ENCODE peak calls at places on chromosome 9, in eight cellular contexts. One of them, this sample, is unnamed.

GRCh38 chr9:89496645-89497044 is 1.3 kb downstream of the SEMA4D start:
- DNase-seq in PC-9: no peak
- DNase-seq in foreskin fibroblast: no peak
- DNase-seq in pancreas: no peak
- DNase-seq in HFF-Myc: no peak
- DNase-seq in fibroblast of pulmonary artery: no peak
- DNase-seq in H1: no peak
- DNase-seq in astrocyte: no peak
- DNase-seq in this sample: no peak

GRCh38 chr9:131095666-131096489 is 453 bp upstream of the AIF1L start:
- DNase-seq in PC-9: no peak
- DNase-seq in foreskin fibroblast: no peak
- DNase-seq in pancreas: no peak
- DNase-seq in HFF-Myc: no peak
- DNase-seq in fibroblast of pulmonary artery: no peak
- DNase-seq in H1: peak; percentile 68
- DNase-seq in astrocyte: no peak
- DNase-seq in this sample: no peak

GRCh38 chr9:111632695-111633388 is 1.7 kb downstream of the DNAJC25 start:
- DNase-seq in PC-9: no peak
- DNase-seq in foreskin fibroblast: no peak
- DNase-seq in pancreas: no peak
- DNase-seq in HFF-Myc: no peak
- DNase-seq in fibroblast of pulmonary artery: no peak
- DNase-seq in H1: no peak
- DNase-seq in astrocyte: no peak
- DNase-seq in this sample: no peak

GRCh38 chr9:91426123-91426745 is 2.6 kb upstream of the NFIL3 start:
- DNase-seq in PC-9: peak; percentile 63
- DNase-seq in foreskin fibroblast: peak; percentile 51
- DNase-seq in pancreas: no peak
- DNase-seq in HFF-Myc: no peak
- DNase-seq in fibroblast of pulmonary artery: peak; percentile 66
- DNase-seq in H1: no peak
- DNase-seq in astrocyte: no peak
- DNase-seq in this sample: no peak

GRCh38 chr9:116057371-116057770 is 96.2 kb upstream of the PAPPA start:
- DNase-seq in PC-9: no peak
- DNase-seq in foreskin fibroblast: no peak
- DNase-seq in pancreas: no peak
- DNase-seq in HFF-Myc: no peak
- DNase-seq in fibroblast of pulmonary artery: no peak
- DNase-seq in H1: no peak
- DNase-seq in astrocyte: no peak
- DNase-seq in this sample: no peak

GRCh38 chr9:3906437-3907213 is 380.8 kb upstream of the RFX3 start:
- DNase-seq in PC-9: peak; percentile 63
- DNase-seq in foreskin fibroblast: peak; percentile 87
- DNase-seq in pancreas: no peak
- DNase-seq in HFF-Myc: peak; percentile 81
- DNase-seq in fibroblast of pulmonary artery: peak; percentile 96
- DNase-seq in H1: no peak
- DNase-seq in astrocyte: peak; percentile 97
- DNase-seq in this sample: peak; percentile 72

GRCh38 chr9:133127340-133127981 is 6.4 kb upstream of the RALGDS start:
- DNase-seq in PC-9: peak; percentile 69
- DNase-seq in foreskin fibroblast: no peak
- DNase-seq in pancreas: peak; percentile 90
- DNase-seq in HFF-Myc: no peak
- DNase-seq in fibroblast of pulmonary artery: no peak
- DNase-seq in H1: no peak
- DNase-seq in astrocyte: peak; percentile 55
- DNase-seq in this sample: no peak

GRCh38 chr9:96617439-96618185 is 2.0 kb downstream of the CDC14B start:
- DNase-seq in PC-9: no peak
- DNase-seq in foreskin fibroblast: no peak
- DNase-seq in pancreas: peak; percentile 29
- DNase-seq in HFF-Myc: no peak
- DNase-seq in fibroblast of pulmonary artery: no peak
- DNase-seq in H1: no peak
- DNase-seq in astrocyte: no peak
- DNase-seq in this sample: no peak

GRCh38 chr9:6414291-6414690 is 1.3 kb downstream of the UHRF2 start:
- DNase-seq in PC-9: peak; percentile 36
- DNase-seq in foreskin fibroblast: no peak
- DNase-seq in pancreas: no peak
- DNase-seq in HFF-Myc: no peak
- DNase-seq in fibroblast of pulmonary artery: peak; percentile 53
- DNase-seq in H1: no peak
- DNase-seq in astrocyte: peak; percentile 67
- DNase-seq in this sample: peak; percentile 57

GRCh38 chr9:107491081-107492053 is 1.8 kb upstream of the KLF4 start:
- DNase-seq in PC-9: no peak
- DNase-seq in foreskin fibroblast: no peak
- DNase-seq in pancreas: no peak
- DNase-seq in HFF-Myc: no peak
- DNase-seq in fibroblast of pulmonary artery: no peak
- DNase-seq in H1: no peak
- DNase-seq in astrocyte: no peak
- DNase-seq in this sample: no peak

GRCh38 chr9:130556396-130557076 is 22.8 kb upstream of the FUBP3 start:
- DNase-seq in PC-9: no peak
- DNase-seq in foreskin fibroblast: no peak
- DNase-seq in pancreas: no peak
- DNase-seq in HFF-Myc: no peak
- DNase-seq in fibroblast of pulmonary artery: no peak
- DNase-seq in H1: no peak
- DNase-seq in astrocyte: no peak
- DNase-seq in this sample: no peak

GRCh38 chr9:86098793-86099694 is at the start of gene GOLM1:
- DNase-seq in PC-9: no peak
- DNase-seq in foreskin fibroblast: peak; percentile 59
- DNase-seq in pancreas: peak; percentile 72
- DNase-seq in HFF-Myc: no peak
- DNase-seq in fibroblast of pulmonary artery: peak; percentile 63
- DNase-seq in H1: no peak
- DNase-seq in astrocyte: peak; percentile 44
- DNase-seq in this sample: no peak

DNA sequence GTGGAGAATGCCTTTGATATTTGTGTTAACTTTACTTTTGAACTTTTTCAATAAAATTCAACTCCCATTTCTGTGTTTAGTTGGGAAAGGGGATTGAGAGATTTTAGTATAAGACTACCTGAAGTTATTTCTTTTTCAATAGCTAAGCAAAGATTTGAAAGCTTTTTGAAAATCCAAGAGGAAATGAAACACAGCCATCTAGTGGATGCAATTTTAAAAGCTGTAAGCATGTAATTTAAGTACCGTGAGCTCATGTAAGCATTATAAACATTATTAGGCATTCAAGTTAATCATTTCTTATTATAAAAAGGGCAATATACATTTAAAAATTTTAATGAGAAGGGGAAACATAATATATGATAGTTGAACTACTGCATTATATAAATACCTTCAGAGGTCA is 69.8 kb downstream of the CCDC171 start:
- DNase-seq in PC-9: no peak
- DNase-seq in foreskin fibroblast: no peak
- DNase-seq in pancreas: no peak
- DNase-seq in HFF-Myc: no peak
- DNase-seq in fibroblast of pulmonary artery: peak; percentile 42
- DNase-seq in H1: no peak
- DNase-seq in astrocyte: peak; percentile 12
- DNase-seq in this sample: no peak
- TF ChIP-seq CTCF in PC-9: peak; percentile 42
- TF ChIP-seq CTCF in foreskin fibroblast: peak; percentile 53
- TF ChIP-seq CTCF in pancreas: no peak
- TF ChIP-seq CTCF in HFF-Myc: peak; percentile 27
- TF ChIP-seq CTCF in fibroblast of pulmonary artery: peak; percentile 55
- TF ChIP-seq CTCF in H1: no peak
- TF ChIP-seq CTCF in astrocyte: peak; percentile 43
- TF ChIP-seq CTCF in this sample: peak; percentile 25

GRCh38 chr9:128250839-128251558 is 24.8 kb downstream of the GOLGA2 start:
- DNase-seq in PC-9: no peak
- DNase-seq in foreskin fibroblast: no peak
- DNase-seq in pancreas: no peak
- DNase-seq in HFF-Myc: no peak
- DNase-seq in fibroblast of pulmonary artery: no peak
- DNase-seq in H1: no peak
- DNase-seq in astrocyte: no peak
- DNase-seq in this sample: no peak
- H3K4me3 ChIP-seq in PC-9: no peak overlapping the region
- H3K4me3 ChIP-seq in foreskin fibroblast: peak overlapping the region; percentile 19
- H3K4me3 ChIP-seq in pancreas: peak overlapping the region; percentile 38
- H3K4me3 ChIP-seq in HFF-Myc: peak overlapping the region; percentile 43
- H3K4me3 ChIP-seq in fibroblast of pulmonary artery: no peak overlapping the region
- H3K4me3 ChIP-seq in H1: peak overlapping the region; percentile 59
- H3K4me3 ChIP-seq in astrocyte: peak overlapping the region; percentile 51
- H3K4me3 ChIP-seq in this sample: peak overlapping the region; percentile 11

GRCh38 chr9:135961277-135961705 is at the start of gene UBAC1:
- DNase-seq in PC-9: peak; percentile 64
- DNase-seq in foreskin fibroblast: peak; percentile 97
- DNase-seq in pancreas: peak; percentile 96
- DNase-seq in HFF-Myc: peak; percentile 72
- DNase-seq in fibroblast of pulmonary artery: peak; percentile 95
- DNase-seq in H1: peak; percentile 79
- DNase-seq in astrocyte: peak; percentile 86
- DNase-seq in this sample: peak; percentile 62
- TF ChIP-seq CTCF in PC-9: no peak
- TF ChIP-seq CTCF in foreskin fibroblast: no peak
- TF ChIP-seq CTCF in pancreas: peak; percentile 51
- TF ChIP-seq CTCF in HFF-Myc: no peak
- TF ChIP-seq CTCF in fibroblast of pulmonary artery: peak; percentile 14
- TF ChIP-seq CTCF in H1: no peak
- TF ChIP-seq CTCF in astrocyte: no peak
- TF ChIP-seq CTCF in this sample: peak; percentile 27

DNA sequence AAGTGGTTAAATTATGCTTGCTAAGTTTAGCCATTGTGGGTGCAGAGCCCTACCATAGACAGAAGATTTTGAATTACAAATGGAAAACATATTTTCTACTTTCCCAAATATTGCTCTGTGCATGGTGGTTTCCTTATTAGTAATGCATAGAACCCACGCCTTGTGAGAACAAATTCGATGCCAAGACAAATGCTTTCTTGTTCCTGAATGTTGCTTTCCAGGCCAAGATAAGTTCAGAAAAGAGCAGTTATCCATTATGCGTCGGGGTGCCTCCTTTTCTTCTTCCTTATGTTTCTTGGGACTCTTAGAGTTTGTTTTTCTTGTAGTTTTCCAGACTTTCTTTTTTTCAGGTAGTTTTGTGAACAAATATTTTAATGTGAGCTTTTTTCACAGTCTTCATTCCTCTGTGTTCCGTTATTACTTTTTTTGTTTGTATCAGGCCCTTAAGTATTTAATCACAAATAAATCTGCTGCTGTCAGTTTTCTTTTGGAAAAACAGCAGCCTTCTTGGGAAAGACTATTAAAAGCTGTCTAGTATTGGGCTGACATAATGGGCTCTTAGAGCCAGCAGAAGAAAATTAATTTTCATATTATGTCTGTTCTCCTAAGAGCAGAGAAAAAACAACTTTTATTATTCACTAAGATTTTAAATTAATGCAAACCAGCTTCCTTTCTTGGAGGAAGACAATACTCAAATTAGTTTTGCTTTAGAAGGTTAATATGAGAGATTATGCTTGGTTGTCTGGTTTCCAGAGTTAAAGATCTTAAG is 30.8 kb upstream of the GARNL3 start:
- DNase-seq in PC-9: no peak
- DNase-seq in foreskin fibroblast: no peak
- DNase-seq in pancreas: no peak
- DNase-seq in HFF-Myc: no peak
- DNase-seq in fibroblast of pulmonary artery: no peak
- DNase-seq in H1: no peak
- DNase-seq in astrocyte: no peak
- DNase-seq in this sample: no peak
- H3K4me3 ChIP-seq in PC-9: no peak overlapping the region
- H3K4me3 ChIP-seq in foreskin fibroblast: no peak overlapping the region
- H3K4me3 ChIP-seq in pancreas: no peak overlapping the region
- H3K4me3 ChIP-seq in HFF-Myc: no peak overlapping the region
- H3K4me3 ChIP-seq in fibroblast of pulmonary artery: no peak overlapping the region
- H3K4me3 ChIP-seq in H1: no peak overlapping the region
- H3K4me3 ChIP-seq in astrocyte: no peak overlapping the region
- H3K4me3 ChIP-seq in this sample: no peak overlapping the region

DNA sequence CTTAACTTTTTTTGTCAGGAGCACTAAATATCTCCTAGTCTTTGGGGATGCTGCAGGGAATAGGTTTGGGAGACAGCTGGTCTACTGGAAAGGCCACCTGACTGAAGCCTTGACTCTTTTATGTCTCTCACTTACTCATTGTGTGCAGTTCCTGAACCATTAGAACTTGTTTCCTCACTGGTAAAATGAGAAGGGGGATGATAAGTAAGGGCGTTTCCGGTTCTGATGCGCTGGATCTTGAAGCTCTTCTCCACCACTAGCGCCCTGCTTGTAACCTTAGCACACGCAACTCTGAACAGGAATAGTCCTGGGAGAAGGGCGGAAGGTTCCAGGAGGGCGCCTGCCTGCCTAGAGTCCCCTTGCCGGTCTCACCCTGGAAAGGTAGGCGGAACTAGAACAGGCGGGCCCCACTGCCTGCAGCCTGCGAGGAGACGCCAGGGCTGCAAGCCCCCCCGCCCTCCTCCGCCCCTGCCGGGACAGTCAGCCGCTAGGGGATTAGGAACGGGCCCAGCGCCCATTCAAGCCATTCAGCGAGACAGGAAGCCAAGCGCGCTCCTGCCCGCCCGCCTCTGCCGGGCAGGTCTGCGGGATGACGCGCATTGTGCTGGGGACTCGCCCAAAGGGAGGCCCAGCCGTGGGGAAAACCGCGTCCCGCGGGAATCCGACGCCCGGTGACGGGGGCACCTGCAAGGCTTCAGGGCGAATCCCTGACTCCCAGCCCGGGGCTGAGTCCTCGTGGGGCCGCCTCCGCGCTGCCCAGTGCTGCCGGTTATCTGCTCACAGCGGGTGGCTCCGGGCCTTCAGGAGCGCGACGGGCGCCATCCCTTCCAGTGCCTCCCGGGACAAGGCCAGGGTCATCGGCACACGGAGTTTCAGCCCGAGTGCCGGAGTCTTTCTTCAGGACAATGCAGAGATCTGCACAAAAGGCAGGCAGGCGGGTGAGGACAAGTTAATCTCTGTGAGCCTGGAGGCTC is 44.0 kb upstream of the XPA start:
- DNase-seq in PC-9: no peak
- DNase-seq in foreskin fibroblast: peak; percentile 30
- DNase-seq in pancreas: peak; percentile 72
- DNase-seq in HFF-Myc: no peak
- DNase-seq in fibroblast of pulmonary artery: peak; percentile 62
- DNase-seq in H1: peak; percentile 64
- DNase-seq in astrocyte: peak; percentile 54
- DNase-seq in this sample: no peak
- TF ChIP-seq CTCF in PC-9: no peak
- TF ChIP-seq CTCF in foreskin fibroblast: no peak
- TF ChIP-seq CTCF in pancreas: no peak
- TF ChIP-seq CTCF in HFF-Myc: no peak
- TF ChIP-seq CTCF in fibroblast of pulmonary artery: no peak
- TF ChIP-seq CTCF in H1: no peak
- TF ChIP-seq CTCF in astrocyte: no peak
- TF ChIP-seq CTCF in this sample: peak; percentile 26

GRCh38 chr9:137666950-137667670 is 48.3 kb downstream of the EHMT1 start:
- DNase-seq in PC-9: no peak
- DNase-seq in foreskin fibroblast: no peak
- DNase-seq in pancreas: no peak
- DNase-seq in HFF-Myc: no peak
- DNase-seq in fibroblast of pulmonary artery: no peak
- DNase-seq in H1: peak; percentile 63
- DNase-seq in astrocyte: no peak
- DNase-seq in this sample: no peak
- H3K4me3 ChIP-seq in PC-9: no peak overlapping the region
- H3K4me3 ChIP-seq in foreskin fibroblast: no peak overlapping the region
- H3K4me3 ChIP-seq in pancreas: no peak overlapping the region
- H3K4me3 ChIP-seq in HFF-Myc: no peak overlapping the region
- H3K4me3 ChIP-seq in fibroblast of pulmonary artery: no peak overlapping the region
- H3K4me3 ChIP-seq in H1: peak overlapping the region; percentile 15
- H3K4me3 ChIP-seq in astrocyte: no peak overlapping the region
- H3K4me3 ChIP-seq in this sample: no peak overlapping the region